ENCODE peak calls at places on chromosome 14, in four cellular contexts. H is T follicular helper cell, Y is substantia nigra, S is SJSA1. F is an unnamed sample.
A peak's percentile ranks its signal among the peaks of the same experiment; 100 is the strongest.

GRCh38 chr14:91317381-91318313 is 73.1 kb upstream of the GPR68 start:
- DNase-seq in S (no peak), H (peak; percentile 72), Y (no peak), F (no peak)

GRCh38 chr14:99242238-99242637 is 29.8 kb downstream of the BCL11B start:
- DNase-seq in H (no peak), Y (no peak), S (no peak), F (no peak)

GRCh38 chr14:53549956-53550355 is 396.8 kb upstream of the DDHD1 start:
- DNase-seq in Y (no peak), S (no peak), H (no peak), F (peak; percentile 52)

GRCh38 chr14:64760146-64760755 is 56.0 kb downstream of the PLEKHG3 start:
- DNase-seq in H (peak; percentile 44), Y (no peak), S (peak; percentile 41), F (no peak)

GRCh38 chr14:56794557-56795283 is 15.6 kb downstream of the OTX2 start:
- DNase-seq in S (no peak), Y (no peak), H (no peak), F (no peak)

GRCh38 chr14:49173765-49174373 is 412.3 kb downstream of the RPS29 start:
- DNase-seq in H (no peak), Y (no peak), S (peak; percentile 28), F (peak; percentile 16)

GRCh38 chr14:65926935-65927700 is 514.6 kb downstream of the FUT8 start:
- DNase-seq in Y (no peak), H (no peak), S (no peak), F (no peak)

GRCh38 chr14:52602131-52602530 is 49.5 kb downstream of the GPR137C start:
- DNase-seq in H (no peak), S (no peak), Y (no peak), F (no peak)

GRCh38 chr14:79369359-79370332 is 841.7 kb downstream of the DIO2 start:
- DNase-seq in H (no peak), S (peak; percentile 33), Y (no peak), F (peak; percentile 64)

GRCh38 chr14:38951451-38951850 is 151.6 kb downstream of the SEC23A start:
- DNase-seq in H (no peak), S (peak; percentile 37), Y (no peak), F (no peak)

GRCh38 chr14:95536036-95536577 is 1.3 kb downstream of the GLRX5 start:
- DNase-seq in H (no peak), S (no peak), Y (no peak), F (no peak)

GRCh38 chr14:100323121-100323941 is at the start of gene SLC25A47:
- DNase-seq in S (no peak), H (no peak), Y (no peak), F (no peak)

GRCh38 chr14:101035466-101036225 is 132.1 kb upstream of the RTL1 start:
- DNase-seq in H (no peak), Y (no peak), S (no peak), F (no peak)

GRCh38 chr14:100526632-100527031 is 60.6 kb downstream of the BEGAIN start:
- DNase-seq in Y (no peak), S (no peak), H (no peak), F (no peak)

GRCh38 chr14:99393059-99393655 is 87.5 kb downstream of the SETD3 start:
- DNase-seq in H (no peak), S (peak; percentile 9), Y (no peak), F (no peak)

GRCh38 chr14:75522224-75522764 is at the start of gene BATF:
- DNase-seq in H (peak; percentile 64), Y (no peak), S (no peak), F (no peak)

GRCh38 chr14:50839696-50840095 is 8.7 kb upstream of the NIN start:
- DNase-seq in Y (no peak), S (no peak), H (no peak), F (no peak)